ENCODE peak calls at places on chromosomes 1 and 21, in eight cellular contexts. Y is fibroblast of lung; S is CD4-positive, CD25-positive, alpha-beta regulatory T cell; B is thoracic aorta; Z is iPS DF 6.9; F is H9; A is lung; G is cardiac muscle cell. R is an unnamed sample. For H3K4me1 and H3K27me3, the result is how much of the 10 kb centered on the place peaks cover.

GRCh38 chr1:15364740-15365139 is 44.9 kb upstream of the EFHD2 start:
- DNase-seq in Y (no peak), S (no peak), B (no peak), Z (no peak), F (peak), A (no peak), G (no peak), R (no peak)

GRCh38 chr1:77817368-77818209 is 38.1 kb downstream of the MIGA1 start:
- DNase-seq in Y (peak), S (no peak), B (no peak), Z (no peak), F (no peak), A (no peak), G (no peak), R (no peak)

GRCh38 chr1:97759078-97759477 is 161.8 kb downstream of the DPYD start:
- DNase-seq in Y (peak), S (no peak), B (no peak), Z (no peak), F (no peak), A (no peak), G (no peak), R (no peak)

GRCh38 chr21:35041122-35041521 is 8.0 kb downstream of the RUNX1 start:
- DNase-seq in Y (no peak), S (no peak), B (no peak), Z (no peak), F (no peak), A (no peak), G (no peak), R (no peak)

GRCh38 chr1:155173478-155174333 is at the start of gene TRIM46:
- DNase-seq in Y (peak), S (peak), B (no peak), Z (no peak), F (peak), A (no peak), G (peak), R (peak)

GRCh38 chr1:7015022-7015421 is 229.8 kb downstream of the CAMTA1 start:
- DNase-seq in Y (no peak), S (no peak), B (no peak), Z (no peak), F (no peak), A (no peak), G (no peak), R (no peak)

GRCh38 chr1:196355206-196355786 is 252.9 kb downstream of the KCNT2 start:
- DNase-seq in Y (peak), S (no peak), B (no peak), Z (no peak), F (no peak), A (no peak), G (peak), R (no peak)

GRCh38 chr1:37763791-37764741 is 854 bp downstream of the EPHA10 start:
- DNase-seq in Y (peak), S (peak), B (no peak), Z (peak), F (peak), A (no peak), G (peak), R (peak)

GRCh38 chr1:47564570-47564969 is 126.7 kb downstream of the FOXD2 start:
- DNase-seq in Y (no peak), S (no peak), B (no peak), Z (no peak), F (peak), A (no peak), G (no peak), R (peak)

GRCh38 chr21:43012596-43012995 is 38.2 kb downstream of the PKNOX1 start:
- DNase-seq in Y (no peak), S (no peak), B (no peak), Z (no peak), F (no peak), A (no peak), G (no peak), R (no peak)

GRCh38 chr21:42236014-42236413 is 17.1 kb downstream of the ABCG1 start:
- DNase-seq in Y (no peak), S (no peak), B (no peak), Z (no peak), F (no peak), A (no peak), G (no peak), R (no peak)

GRCh38 chr1:116918714-116919357 is 9.1 kb downstream of the PTGFRN start:
- DNase-seq in Y (no peak), S (no peak), B (no peak), Z (no peak), F (no peak), A (no peak), G (no peak), R (no peak)
- H3K4me1 ChIP-seq in Y (under half), S (under half), B (under half), Z (under half), F (under half), A (under half), G (under half), R (under half)

GRCh38 chr1:151970641-151971040 is 23.0 kb downstream of the S100A10 start:
- DNase-seq in Y (no peak), S (no peak), B (no peak), Z (no peak), F (no peak), A (no peak), G (peak), R (no peak)
- H3K27me3 ChIP-seq in Y (under half), S (under half), B (under half), Z (under half), F (under half), A (under half), G (under half), R (under half)

DNA sequence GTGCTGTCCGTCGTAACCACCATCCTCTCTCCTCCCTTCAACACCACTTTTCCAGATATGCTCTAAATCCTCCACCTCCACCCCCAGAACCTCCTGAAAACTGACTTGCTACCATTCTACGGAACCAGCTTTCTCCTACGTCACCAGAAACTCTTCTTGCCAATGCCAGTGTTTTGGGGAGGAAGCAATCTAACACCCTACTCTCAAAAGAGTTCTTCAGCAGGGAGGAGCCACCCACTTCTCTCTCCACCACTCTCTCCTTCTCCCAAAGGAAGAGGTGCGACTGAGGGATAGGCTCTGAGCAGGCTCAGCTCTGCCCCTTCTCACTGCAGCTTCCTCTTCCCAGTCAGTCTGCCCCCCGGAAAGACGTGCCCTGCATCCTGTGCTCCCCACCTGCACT is 6.1 kb upstream of the S100A2 start:
- DNase-seq in Y (no peak), S (no peak), B (no peak), Z (no peak), F (no peak), A (no peak), G (no peak), R (no peak)
- H3K4me1 ChIP-seq in Y (under half), S (under half), B (under half), Z (under half), F (under half), A (under half), G (under half), R (under half)

DNA sequence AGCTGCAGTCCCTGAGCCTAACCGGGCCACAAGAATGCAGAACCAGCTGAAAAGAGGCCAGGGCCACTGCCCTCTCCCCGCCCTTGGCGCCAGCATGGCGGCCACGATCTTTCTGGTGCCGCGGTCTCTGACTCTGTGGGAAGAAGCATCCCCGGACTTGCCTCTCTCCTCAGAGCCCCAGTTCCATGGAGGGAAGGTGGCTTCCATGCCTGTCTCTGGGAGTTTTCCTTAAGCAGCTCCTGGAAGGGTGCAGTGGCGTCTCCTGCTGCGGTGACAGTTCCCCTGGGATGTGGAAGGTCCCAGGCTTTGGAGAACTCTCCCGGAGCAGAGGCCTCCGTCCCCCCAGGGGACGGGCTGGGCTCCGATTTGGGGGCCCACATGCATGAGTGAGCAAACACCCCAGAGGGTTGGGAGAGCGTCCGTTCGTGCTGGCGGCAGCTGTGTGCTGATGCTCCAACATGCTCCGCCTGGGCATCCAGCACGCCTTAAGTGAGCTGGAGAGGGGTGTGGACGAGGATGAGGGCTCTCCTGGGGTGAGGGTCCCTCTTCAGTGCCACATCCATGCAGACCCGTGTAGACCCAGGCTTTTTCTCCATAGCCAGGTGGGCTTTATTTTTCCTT is 109.8 kb upstream of the COL6A1 start:
- DNase-seq in Y (no peak), S (no peak), B (no peak), Z (no peak), F (peak), A (no peak), G (no peak), R (peak)
- H3K27me3 ChIP-seq in Y (under half), S (under half), B (under half), Z (under half), F (under half), A (under half), G (under half), R (under half)

GRCh38 chr1:41679994-41680393 is 195.5 kb upstream of the EDN2 start:
- DNase-seq in Y (no peak), S (no peak), B (no peak), Z (no peak), F (no peak), A (no peak), G (no peak), R (no peak)

GRCh38 chr1:41677586-41677985 is 193.1 kb upstream of the EDN2 start:
- DNase-seq in Y (peak), S (no peak), B (no peak), Z (no peak), F (no peak), A (no peak), G (no peak), R (no peak)

GRCh38 chr1:41678141-41678878 is 193.8 kb upstream of the EDN2 start:
- DNase-seq in Y (peak), S (no peak), B (no peak), Z (no peak), F (no peak), A (no peak), G (peak), R (no peak)

GRCh38 chr1:41681331-41682136 is 197.1 kb upstream of the EDN2 start:
- DNase-seq in Y (peak), S (no peak), B (no peak), Z (no peak), F (no peak), A (no peak), G (peak), R (no peak)

DNA sequence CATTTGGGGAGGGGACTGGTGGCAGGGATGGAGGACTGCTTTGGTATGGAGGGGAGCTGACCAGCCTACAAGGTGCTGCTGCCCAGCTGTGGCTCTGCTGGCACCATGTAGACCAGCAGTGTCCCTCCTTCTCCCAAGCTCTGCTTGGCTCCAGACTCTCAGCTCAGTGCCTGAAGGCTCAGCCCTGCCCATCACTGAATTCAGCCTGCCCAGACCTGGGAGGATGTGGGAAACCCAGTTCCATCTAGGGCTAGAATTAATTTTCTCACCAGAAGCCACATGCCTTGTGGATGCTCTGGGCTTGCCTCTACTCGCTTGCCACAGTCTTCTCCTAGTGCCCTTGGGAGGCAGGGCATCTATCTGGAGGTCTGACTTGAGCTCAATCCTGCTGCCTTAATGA is 195.0 kb upstream of the EDN2 start:
- DNase-seq in Y (no peak), S (no peak), B (no peak), Z (no peak), F (no peak), A (no peak), G (no peak), R (no peak)
- H3K4me1 ChIP-seq in Y (under half), S (half or more), B (under half), Z (under half), F (under half), A (under half), G (under half), R (under half)

GRCh38 chr1:18192974-18193373 is 85.4 kb downstream of the IGSF21 start:
- DNase-seq in Y (no peak), S (no peak), B (no peak), Z (no peak), F (no peak), A (no peak), G (no peak), R (no peak)
- H3K27me3 ChIP-seq in Y (under half), S (under half), B (under half), Z (under half), F (under half), A (under half), G (half or more), R (under half)

DNA sequence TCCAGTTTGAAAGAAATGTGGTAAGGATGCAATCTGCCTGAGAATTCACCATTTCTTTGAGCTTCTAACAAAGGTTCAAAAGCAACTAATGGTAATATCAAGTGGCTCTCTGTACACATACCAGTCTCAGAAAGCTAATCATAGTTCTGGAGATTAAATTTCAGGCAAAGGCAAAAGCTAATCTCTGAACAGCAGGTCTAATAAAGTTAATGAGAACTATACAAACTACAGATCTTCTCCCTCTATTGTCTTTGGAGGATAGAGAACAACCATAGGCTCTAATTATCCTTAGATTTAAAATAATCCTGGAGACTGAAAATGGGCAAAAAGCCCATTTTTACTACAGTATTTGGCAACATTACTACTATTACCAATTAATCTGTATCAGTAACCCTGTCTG is 5.0 kb downstream of the DIPK1A start:
- DNase-seq in Y (no peak), S (no peak), B (no peak), Z (no peak), F (no peak), A (no peak), G (no peak), R (no peak)
- H3K4me1 ChIP-seq in Y (under half), S (half or more), B (under half), Z (under half), F (under half), A (under half), G (under half), R (under half)

DNA sequence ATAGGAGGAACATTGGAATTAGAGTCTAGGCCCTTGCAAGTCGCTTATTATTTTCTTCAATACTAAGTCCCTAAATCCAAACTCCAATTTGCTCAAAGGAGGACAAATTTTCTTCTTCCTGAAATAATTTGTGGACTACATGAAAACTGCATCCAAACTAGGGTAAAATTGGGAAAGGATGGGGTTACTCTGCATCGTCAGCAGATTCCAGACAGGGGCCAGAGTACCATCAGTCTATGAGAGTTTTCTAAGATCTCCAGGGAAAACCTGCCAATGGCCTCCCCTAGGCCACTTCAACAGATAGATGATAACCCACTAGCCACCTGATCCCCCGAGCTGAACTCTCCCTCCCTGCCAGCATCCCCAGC is 494 bp downstream of the HEYL start:
- DNase-seq in Y (no peak), S (no peak), B (no peak), Z (no peak), F (no peak), A (no peak), G (no peak), R (no peak)
- H3K27me3 ChIP-seq in Y (under half), S (under half), B (under half), Z (under half), F (under half), A (under half), G (half or more), R (half or more)

GRCh38 chr21:33019885-33020557 is 5.7 kb upstream of the OLIG2 start:
- DNase-seq in Y (no peak), S (no peak), B (no peak), Z (no peak), F (peak), A (no peak), G (no peak), R (peak)
- H3K4me1 ChIP-seq in Y (under half), S (under half), B (under half), Z (under half), F (under half), A (under half), G (under half), R (under half)